ENCODE peak calls at places on chromosome 21, in four cellular contexts. I is mesenchymal stem cell, W is neuronal stem cell, Z is IMR-90. U is an unnamed sample.

GRCh38 chr21:43206231-43207042 is 37.6 kb downstream of the CRYAA start:
- DNase-seq in Z (no peak), I (no peak), W (no peak), U (no peak)

GRCh38 chr21:35854281-35854680 is 206.0 kb downstream of the SETD4 start:
- DNase-seq in W (no peak), I (no peak), Z (no peak), U (no peak)

GRCh38 chr21:31201548-31201947 is 142.5 kb downstream of the TIAM1 start:
- DNase-seq in Z (peak; percentile 50), I (no peak), W (no peak), U (no peak)

GRCh38 chr21:43318841-43319781 is 107.8 kb downstream of the SIK1 start:
- DNase-seq in I (peak; percentile 91), Z (peak; percentile 87), W (no peak), U (no peak)

GRCh38 chr21:44615466-44615865 is 3.6 kb downstream of the KRTAP10-8 start:
- DNase-seq in Z (no peak), W (no peak), I (no peak), U (no peak)

GRCh38 chr21:31351438-31351837 is 7.4 kb upstream of the TIAM1 start:
- DNase-seq in I (peak; percentile 40), W (no peak), Z (peak; percentile 61), U (peak; percentile 84)

GRCh38 chr21:42419845-42420244 is 16.1 kb downstream of the UBASH3A start:
- DNase-seq in Z (no peak), I (no peak), W (no peak), U (no peak)

GRCh38 chr21:21230672-21231071 is 232.5 kb downstream of the NCAM2 start:
- DNase-seq in Z (peak; percentile 24), W (no peak), I (no peak), U (peak; percentile 16)

GRCh38 chr21:40053007-40053406 is 185.8 kb downstream of the PCP4 start:
- DNase-seq in Z (no peak), W (no peak), I (no peak), U (no peak)

GRCh38 chr21:15363921-15364320 is 299.1 kb upstream of the NRIP1 start:
- DNase-seq in I (no peak), Z (no peak), W (no peak), U (no peak)

GRCh38 chr21:41219498-41220207 is 51.7 kb downstream of the BACE2 start:
- DNase-seq in Z (no peak), I (no peak), W (no peak), U (no peak)

GRCh38 chr21:29938968-29939858 is 583 bp downstream of the GRIK1 start:
- DNase-seq in Z (no peak), W (peak; percentile 41), I (no peak), U (peak; percentile 30)

GRCh38 chr21:21860888-21861287 is 862.7 kb downstream of the NCAM2 start:
- DNase-seq in W (no peak), Z (peak; percentile 40), I (peak; percentile 52), U (peak; percentile 11)

GRCh38 chr21:44927587-44928461 is 7.1 kb upstream of the ITGB2 start:
- DNase-seq in W (no peak), Z (peak; percentile 56), I (peak; percentile 76), U (peak; percentile 86)

GRCh38 chr21:43637530-43637929 is 21.8 kb downstream of the HSF2BP start:
- DNase-seq in W (no peak), Z (no peak), I (no peak), U (no peak)

GRCh38 chr21:17461014-17461413 is 51.8 kb upstream of the CXADR start:
- DNase-seq in Z (peak; percentile 92), W (no peak), I (peak; percentile 86), U (no peak)

GRCh38 chr21:41601573-41602371 is 93.8 kb upstream of the TMPRSS2 start:
- DNase-seq in W (no peak), Z (peak; percentile 13), I (no peak), U (no peak)

GRCh38 chr21:43284700-43285099 is 115.9 kb downstream of the CRYAA start:
- DNase-seq in I (no peak), Z (no peak), W (no peak), U (no peak)

GRCh38 chr21:42735944-42736343 is 82.5 kb downstream of the PDE9A start:
- DNase-seq in Z (no peak), I (no peak), W (no peak), U (no peak)

GRCh38 chr21:40208206-40208950 is 341.1 kb downstream of the PCP4 start:
- DNase-seq in I (no peak), W (no peak), Z (no peak), U (no peak)

GRCh38 chr21:44300262-44300959 is 558 bp downstream of the PFKL start:
- DNase-seq in W (no peak), I (peak; percentile 63), Z (peak; percentile 19), U (peak; percentile 42)

DNA sequence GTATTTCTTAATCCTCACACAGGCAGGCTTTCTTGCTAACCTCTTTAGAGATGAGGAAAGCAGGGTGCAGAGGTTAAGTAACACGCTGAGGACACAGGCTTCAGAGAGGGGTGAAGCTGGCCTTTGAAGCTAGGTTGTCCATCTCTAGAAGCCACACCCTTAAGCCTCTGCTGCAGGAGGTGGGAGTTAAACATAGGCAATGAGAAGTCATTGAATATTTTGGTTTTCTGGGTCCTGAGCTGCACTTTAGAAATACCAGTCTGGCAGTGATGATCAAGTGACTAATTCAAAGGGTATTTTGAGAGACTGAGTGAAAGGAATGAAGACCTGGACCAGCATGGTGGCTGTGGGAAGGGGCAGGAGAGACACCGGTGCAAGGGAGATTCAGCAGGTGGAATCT is 9.9 kb downstream of the KCNJ15 start:
- DNase-seq in I (peak; percentile 28), W (no peak), Z (peak; percentile 50), U (no peak)
- H3K4me2 ChIP-seq in I (no peak overlapping the region), W (no peak overlapping the region), Z (no peak overlapping the region), U (no peak overlapping the region)

GRCh38 chr21:37006521-37007291 is at the start of gene RIPPLY3:
- DNase-seq in Z (no peak), W (no peak), I (peak; percentile 42), U (peak; percentile 54)
- H3K4me3 ChIP-seq in Z (peak within 1 kb of the TSS; percentile 31), W (no peak within 1 kb of the TSS), I (peak within 1 kb of the TSS; percentile 69), U (peak within 1 kb of the TSS; percentile 38)

GRCh38 chr21:38914071-38914491 is 108.4 kb downstream of the ETS2 start:
- DNase-seq in Z (no peak), I (no peak), W (no peak), U (no peak)
- H2BK5ac ChIP-seq in Z (peak overlapping the region; percentile 84), I (no peak overlapping the region), W (no peak overlapping the region), U (no peak overlapping the region)

GRCh38 chr21:34819357-34819999 is 150.7 kb downstream of the CLIC6 start:
- DNase-seq in I (no peak), Z (no peak), W (peak; percentile 29), U (peak; percentile 67)
- H3K4me2 ChIP-seq in I (no peak overlapping the region), Z (no peak overlapping the region), W (no peak overlapping the region), U (no peak overlapping the region)

GRCh38 chr21:45982758-45983731 is 1.5 kb downstream of the COL6A1 start:
- DNase-seq in I (no peak), Z (no peak), W (no peak), U (peak; percentile 22)
- H3K4me3 ChIP-seq in I (peak overlapping the region; percentile 96), Z (peak overlapping the region; percentile 95), W (peak overlapping the region; percentile 88), U (peak overlapping the region; percentile 81)

GRCh38 chr21:46422636-46423241 is 36.0 kb upstream of the DIP2A start:
- DNase-seq in Z (no peak), W (no peak), I (no peak), U (no peak)

GRCh38 chr21:46425061-46425460 is 33.6 kb upstream of the DIP2A start:
- DNase-seq in I (no peak), Z (no peak), W (no peak), U (no peak)

GRCh38 chr21:46423546-46424061 is 35.1 kb upstream of the DIP2A start:
- DNase-seq in W (no peak), Z (no peak), I (no peak), U (peak; percentile 57)

GRCh38 chr21:46424621-46425020 is 34.1 kb upstream of the DIP2A start:
- DNase-seq in W (no peak), Z (no peak), I (no peak), U (no peak)

GRCh38 chr21:46424062-46424591 is 34.6 kb upstream of the DIP2A start:
- DNase-seq in I (no peak), Z (no peak), W (no peak), U (peak; percentile 18)
- H2BK5ac ChIP-seq in I (no peak overlapping the region), Z (no peak overlapping the region), W (no peak overlapping the region), U (no peak overlapping the region)

DNA sequence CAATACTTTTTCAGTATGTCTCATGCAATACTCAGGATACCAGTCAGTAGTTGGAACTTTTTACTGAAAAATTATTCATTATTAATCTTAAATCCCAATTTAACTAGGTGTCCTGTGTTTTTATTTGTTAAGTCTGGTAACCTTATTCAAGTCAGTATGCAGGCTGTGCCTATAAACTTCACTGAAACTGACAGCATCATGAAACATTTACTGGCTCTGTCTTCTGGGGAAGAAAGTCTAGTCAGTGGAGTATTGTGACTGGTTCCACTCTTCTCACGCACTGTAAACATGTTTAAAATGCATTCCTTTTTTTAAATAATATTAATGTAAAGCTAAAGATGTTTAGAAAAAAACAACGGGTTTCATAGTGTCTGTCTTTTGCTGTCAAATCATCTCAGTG is 739.8 kb downstream of the LTN1 start:
- DNase-seq in W (no peak), Z (no peak), I (peak; percentile 45), U (no peak)
- H3K4me2 ChIP-seq in W (no peak overlapping the region), Z (peak overlapping the region; percentile 64), I (no peak overlapping the region), U (no peak overlapping the region)

GRCh38 chr21:32764186-32764585 is 7.4 kb downstream of the PAXBP1 start:
- DNase-seq in I (no peak), W (no peak), Z (no peak), U (no peak)

GRCh38 chr21:32772281-32773047 is 909 bp upstream of the PAXBP1 start:
- DNase-seq in W (peak; percentile 17), Z (peak; percentile 20), I (peak; percentile 67), U (peak; percentile 20)

GRCh38 chr21:32771134-32771523 is 426 bp downstream of the PAXBP1 start:
- DNase-seq in Z (peak; percentile 56), W (no peak), I (peak; percentile 70), U (peak; percentile 81)

GRCh38 chr21:32770514-32771133 is 931 bp downstream of the PAXBP1 start:
- DNase-seq in Z (peak; percentile 8), I (peak; percentile 47), W (peak; percentile 35), U (peak; percentile 42)

GRCh38 chr21:32768530-32768929 is 3.0 kb downstream of the PAXBP1 start:
- DNase-seq in I (no peak), Z (peak; percentile 8), W (no peak), U (no peak)
- H3K4me3 ChIP-seq in I (no peak overlapping the region), Z (no peak overlapping the region), W (peak overlapping the region; percentile 99), U (no peak overlapping the region)